ENCODE peak calls at places on chromosomes 2 and 18, in seven cellular contexts. L is spleen, J is H1, B is A549, X is heart left ventricle, O is GM12891, E is ovary. Y is an unnamed sample.

GRCh38 chr2:52113338-52113737 is 1081.4 kb upstream of the NRXN1 start:
- DNase-seq in L (no peak), J (no peak), B (no peak), X (no peak), O (no peak), E (no peak), Y (no peak)

GRCh38 chr2:8376603-8377423 is 305.0 kb upstream of the ID2 start:
- DNase-seq in L (no peak), J (no peak), B (no peak), X (no peak), O (no peak), E (no peak), Y (no peak)

GRCh38 chr2:112646102-112646719 is 472 bp downstream of the SLC20A1 start:
- DNase-seq in L (no peak), J (no peak), B (no peak), X (no peak), O (peak), E (peak), Y (no peak)

GRCh38 chr2:99386011-99386410 is 48.8 kb downstream of the EIF5B start:
- DNase-seq in L (no peak), J (no peak), B (no peak), X (no peak), O (no peak), E (no peak), Y (no peak)

GRCh38 chr18:44758821-44759624 is 78.3 kb downstream of the SETBP1 start:
- DNase-seq in L (no peak), J (no peak), B (no peak), X (no peak), O (peak), E (no peak), Y (no peak)

GRCh38 chr2:217790681-217791392 is 212.0 kb downstream of the TNS1 start:
- DNase-seq in L (peak), J (no peak), B (no peak), X (no peak), O (no peak), E (no peak), Y (no peak)

GRCh38 chr2:170822292-170822884 is 5.7 kb downstream of the GAD1 start:
- DNase-seq in L (peak), J (no peak), B (peak), X (no peak), O (no peak), E (no peak), Y (no peak)

GRCh38 chr2:172438741-172439508 is 11.5 kb downstream of the ITGA6 start:
- DNase-seq in L (no peak), J (no peak), B (peak), X (peak), O (no peak), E (no peak), Y (peak)

GRCh38 chr2:167890739-167891138 is 356.7 kb downstream of the STK39 start:
- DNase-seq in L (no peak), J (no peak), B (no peak), X (no peak), O (no peak), E (no peak), Y (no peak)

GRCh38 chr18:77234504-77235365 is 14.9 kb upstream of the GALR1 start:
- DNase-seq in L (no peak), J (no peak), B (no peak), X (no peak), O (no peak), E (no peak), Y (no peak)

GRCh38 chr2:227411990-227412350 is 24.2 kb upstream of the SCYGR1 start:
- DNase-seq in L (no peak), J (no peak), B (no peak), X (no peak), O (no peak), E (no peak), Y (no peak)

GRCh38 chr18:64271264-64271663 is 122.4 kb upstream of the LINC00305 start:
- DNase-seq in L (no peak), J (no peak), B (no peak), X (no peak), O (no peak), E (no peak), Y (no peak)

GRCh38 chr2:31558401-31559295 is 22.1 kb downstream of the SRD5A2 start:
- DNase-seq in L (no peak), J (no peak), B (peak), X (no peak), O (no peak), E (no peak), Y (no peak)

GRCh38 chr2:101349893-101350662 is 37.2 kb downstream of the CREG2 start:
- DNase-seq in L (no peak), J (no peak), B (peak), X (no peak), O (no peak), E (no peak), Y (peak)

GRCh38 chr18:46787674-46788073 is 30.8 kb upstream of the ST8SIA5 start:
- DNase-seq in L (no peak), J (no peak), B (no peak), X (no peak), O (no peak), E (no peak), Y (no peak)

GRCh38 chr2:194705398-194705797 is 951.6 kb upstream of the SLC39A10 start:
- DNase-seq in L (no peak), J (no peak), B (no peak), X (no peak), O (no peak), E (no peak), Y (no peak)

GRCh38 chr2:60553496-60553991 is at the start of gene BCL11A:
- DNase-seq in L (peak), J (peak), B (peak), X (peak), O (no peak), E (peak), Y (peak)

GRCh38 chr2:33441235-33441810 is 35.1 kb upstream of the RASGRP3 start:
- DNase-seq in L (no peak), J (peak), B (peak), X (peak), O (peak), E (peak), Y (peak)

GRCh38 chr2:238711346-238711745 is 136.5 kb upstream of the TWIST2 start:
- DNase-seq in L (no peak), J (no peak), B (no peak), X (no peak), O (no peak), E (no peak), Y (no peak)

GRCh38 chr18:58536534-58537271 is 92.2 kb downstream of the ALPK2 start:
- DNase-seq in L (no peak), J (no peak), B (no peak), X (no peak), O (no peak), E (no peak), Y (no peak)

GRCh38 chr18:58534535-58535301 is 94.2 kb downstream of the ALPK2 start:
- DNase-seq in L (no peak), J (no peak), B (no peak), X (no peak), O (no peak), E (no peak), Y (no peak)

GRCh38 chr18:58536187-58536516 is 92.7 kb downstream of the ALPK2 start:
- DNase-seq in L (no peak), J (no peak), B (no peak), X (no peak), O (no peak), E (no peak), Y (no peak)

GRCh38 chr18:58533771-58534170 is 95.1 kb downstream of the ALPK2 start:
- DNase-seq in L (no peak), J (no peak), B (no peak), X (no peak), O (no peak), E (no peak), Y (no peak)

DNA sequence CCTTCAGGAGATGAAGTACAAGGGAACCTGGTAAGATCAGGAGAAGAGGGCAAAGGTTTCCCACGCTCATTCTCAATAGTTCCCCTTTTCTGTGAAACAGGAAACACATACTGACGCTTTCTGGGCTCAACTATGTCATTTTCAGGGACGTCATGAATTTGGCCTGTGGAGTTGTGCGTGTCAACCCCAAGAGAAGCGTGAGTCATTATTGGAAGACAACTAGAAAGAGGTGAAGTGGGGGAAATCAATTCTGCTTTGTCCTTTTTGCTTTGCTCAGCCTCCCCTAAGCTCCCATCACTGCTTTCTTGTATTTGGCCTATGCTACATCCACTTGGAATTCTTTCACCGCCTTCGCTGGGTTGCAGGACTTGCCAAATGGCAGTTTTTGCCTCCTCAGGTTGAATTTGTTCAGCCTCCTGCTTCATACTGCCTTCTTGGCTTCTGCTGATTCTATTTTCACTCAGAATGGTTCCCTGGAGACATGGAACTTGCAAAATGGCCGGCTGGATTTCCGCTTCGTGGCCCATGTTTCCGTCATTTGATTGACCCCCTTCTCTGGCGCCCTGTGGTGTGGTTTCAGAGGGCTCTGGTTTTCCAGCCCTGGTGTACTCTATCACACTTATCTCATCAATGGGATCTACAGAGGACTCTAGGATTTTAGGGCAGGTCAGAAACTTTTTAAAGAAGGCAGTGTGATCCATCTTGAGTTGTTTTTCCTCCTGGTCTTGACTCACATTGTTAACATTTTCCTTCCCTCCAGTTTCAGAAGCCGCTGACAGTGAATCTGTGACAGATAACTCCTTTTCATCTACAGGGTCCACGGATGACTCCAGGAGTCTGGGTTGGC is 93.3 kb downstream of the ALPK2 start:
- DNase-seq in L (no peak), J (no peak), B (no peak), X (no peak), O (no peak), E (no peak), Y (no peak)
- TF ChIP-seq POLR2A in L (no peak), J (no peak), B (no peak), X (no peak), O (peak), E (no peak), Y (no peak)

DNA sequence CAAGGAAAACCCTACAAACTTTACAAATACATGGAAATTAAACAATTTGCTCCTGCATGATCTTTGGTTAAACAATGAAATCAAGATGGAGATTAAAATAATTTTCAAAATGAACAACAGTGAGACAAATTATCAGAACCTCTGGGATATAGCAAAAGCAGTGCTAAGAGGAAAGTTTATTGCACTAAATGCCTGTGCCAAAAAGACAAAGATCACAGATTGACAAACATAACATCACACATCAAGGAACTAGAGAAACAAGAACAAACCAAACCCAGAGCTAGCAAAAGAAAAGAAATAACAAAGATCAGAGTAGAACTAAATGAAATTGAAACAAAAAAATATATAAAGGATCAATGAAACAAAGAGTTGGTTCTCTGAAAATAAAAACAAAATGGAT is 95.2 kb upstream of the FBXO11 start:
- DNase-seq in L (no peak), J (no peak), B (no peak), X (no peak), O (no peak), E (no peak), Y (no peak)
- TF ChIP-seq POLR2A in L (no peak), J (no peak), B (no peak), X (no peak), O (no peak), E (no peak), Y (no peak)

DNA sequence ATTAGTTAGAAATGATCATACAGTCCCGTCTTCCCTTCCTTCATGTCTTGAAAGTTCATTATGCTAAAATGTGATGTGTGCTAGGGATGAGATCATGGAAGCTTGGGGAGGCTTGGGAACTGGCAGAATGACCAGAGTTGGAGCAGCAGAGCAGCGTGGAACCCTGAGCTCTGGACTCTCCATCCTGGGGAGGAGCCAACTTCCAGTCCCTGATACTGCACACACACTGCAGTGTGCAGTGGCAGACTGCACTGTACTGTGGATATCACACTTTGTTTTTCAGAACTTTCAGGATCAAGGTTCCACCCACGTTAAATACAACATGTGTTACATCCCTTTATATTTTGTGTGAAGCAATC is 27.3 kb upstream of the GREB1 start:
- DNase-seq in L (no peak), J (no peak), B (no peak), X (no peak), O (no peak), E (peak), Y (no peak)
- TF ChIP-seq POLR2A in L (no peak), J (no peak), B (no peak), X (no peak), O (no peak), E (no peak), Y (no peak)

GRCh38 chr2:86020984-86021383 is 84.7 kb downstream of the POLR1A start:
- DNase-seq in L (peak), J (no peak), B (no peak), X (peak), O (no peak), E (peak), Y (no peak)
- TF ChIP-seq POLR2A in L (no peak), J (no peak), B (no peak), X (no peak), O (no peak), E (no peak), Y (no peak)